ENCODE peak calls at places on chromosomes 4 and X, in seven cellular contexts. U is B cell; P is posterior cingulate gyrus; R is LoVo; N is endothelial cell; W is T-helper 2 cell; A is activated T-helper 1 cell treated with anti-CD3 and anti-CD28 coated beads, Interleukin-2, amount 50 U/mL, for 16 hours. Z is an unnamed sample.

GRCh38 chr4:94603170-94603747 is 151.5 kb downstream of the PDLIM5 start:
- DNase-seq in U (no peak), P (no peak), R (peak), N (no peak), W (no peak), A (no peak), Z (no peak)

GRCh38 chrX:13742397-13743176 is 8.0 kb downstream of the OFD1 start:
- DNase-seq in U (peak), P (no peak), R (no peak), N (no peak), W (peak), A (peak), Z (no peak)

GRCh38 chr4:124276461-124276860 is 436.1 kb downstream of the ANKRD50 start:
- DNase-seq in U (no peak), P (no peak), R (no peak), N (no peak), W (no peak), A (no peak), Z (no peak)

GRCh38 chr4:126784966-126785580 is 847.7 kb upstream of the INTU start:
- DNase-seq in U (no peak), P (no peak), R (no peak), N (no peak), W (no peak), A (no peak), Z (no peak)

GRCh38 chr4:82784615-82785247 is 13.9 kb downstream of the SCD5 start:
- DNase-seq in U (no peak), P (no peak), R (no peak), N (no peak), W (no peak), A (no peak), Z (no peak)

GRCh38 chr4:36758779-36759178 is 477.4 kb downstream of the DTHD1 start:
- DNase-seq in U (no peak), P (no peak), R (no peak), N (no peak), W (no peak), A (no peak), Z (no peak)

GRCh38 chr4:107035711-107036601 is at the start of gene DKK2:
- DNase-seq in U (no peak), P (peak), R (no peak), N (peak), W (peak), A (no peak), Z (no peak)

GRCh38 chrX:85851418-85851817 is 195.9 kb downstream of the CHM start:
- DNase-seq in U (peak), P (no peak), R (peak), N (peak), W (no peak), A (no peak), Z (no peak)

GRCh38 chrX:56564182-56564885 is 907 bp downstream of the UBQLN2 start:
- DNase-seq in U (peak), P (peak), R (no peak), N (no peak), W (no peak), A (peak), Z (no peak)

GRCh38 chr4:56786955-56787354 is 34.5 kb downstream of the SPINK2 start:
- DNase-seq in U (no peak), P (peak), R (no peak), N (peak), W (no peak), A (no peak), Z (no peak)

GRCh38 chr4:157514711-157515110 is 294.2 kb downstream of the GRIA2 start:
- DNase-seq in U (no peak), P (no peak), R (no peak), N (peak), W (no peak), A (no peak), Z (peak)

GRCh38 chr4:140188975-140189374 is 35.0 kb upstream of the MAML3 start:
- DNase-seq in U (no peak), P (no peak), R (no peak), N (no peak), W (no peak), A (no peak), Z (no peak)

GRCh38 chrX:29215251-29215650 is 628.0 kb downstream of the IL1RAPL1 start:
- DNase-seq in U (no peak), P (no peak), R (no peak), N (no peak), W (no peak), A (no peak), Z (no peak)

GRCh38 chrX:96183843-96184242 is 500.8 kb upstream of the DIAPH2 start:
- DNase-seq in U (no peak), P (no peak), R (no peak), N (no peak), W (no peak), A (no peak), Z (no peak)

GRCh38 chr4:88673886-88674285 is 23.7 kb downstream of the NAP1L5 start:
- DNase-seq in U (no peak), P (no peak), R (no peak), N (no peak), W (no peak), A (no peak), Z (no peak)

GRCh38 chr4:26717332-26717731 is 133.4 kb downstream of the TBC1D19 start:
- DNase-seq in U (no peak), P (no peak), R (no peak), N (no peak), W (no peak), A (no peak), Z (no peak)

GRCh38 chr4:18406220-18406619 is 384.7 kb upstream of the LCORL start:
- DNase-seq in U (no peak), P (no peak), R (no peak), N (no peak), W (no peak), A (no peak), Z (no peak)

GRCh38 chr4:168124008-168124641 is 31.8 kb downstream of the ANXA10 start:
- DNase-seq in U (no peak), P (no peak), R (no peak), N (no peak), W (no peak), A (no peak), Z (no peak)

Z was measured in iPS DF 19.7.